ENCODE peak calls at places on chromosomes 13 and 19, in four cellular contexts. N is GM12865; D is activated naive CD8-positive, alpha-beta T cell treated with anti-CD3 and anti-CD28 coated beads, Interleukin-2, amount 50 U/mL, for 24 hours; R is stimulated activated CD4-positive, alpha-beta T cell treated with anti-CD3 and anti-CD28 coated beads, TNF-alpha, amount 100 ng/mL, for 1 hour. G is an unnamed sample.

GRCh38 chr19:19547674-19548345 is 9.7 kb downstream of the CILP2 start:
- DNase-seq in N (no peak), D (no peak), R (no peak), G (no peak)

GRCh38 chr13:91863699-91864098 is 465.3 kb downstream of the GPC5 start:
- DNase-seq in N (no peak), D (no peak), R (no peak), G (no peak)

GRCh38 chr13:74132152-74132767 is 1.9 kb downstream of the KLF12 start:
- DNase-seq in N (peak), D (no peak), R (no peak), G (no peak)

GRCh38 chr19:12750851-12751250 is 740 bp upstream of the BEST2 start:
- DNase-seq in N (no peak), D (no peak), R (no peak), G (no peak)

GRCh38 chr13:113951246-113951999 is 22.5 kb downstream of the C13orf46 start:
- DNase-seq in N (peak), D (peak), R (no peak), G (peak)

GRCh38 chr13:31209172-31209818 is 9.5 kb downstream of the B3GLCT start:
- DNase-seq in N (no peak), D (no peak), R (no peak), G (no peak)

GRCh38 chr19:13784731-13785452 is 10.4 kb upstream of the ZSWIM4 start:
- DNase-seq in N (peak), D (peak), R (peak), G (peak)

GRCh38 chr13:59468396-59468795 is 695.3 kb downstream of the DIAPH3 start:
- DNase-seq in N (no peak), D (no peak), R (no peak), G (no peak)

GRCh38 chr13:46648166-46648607 is 95.2 kb downstream of the LRCH1 start:
- DNase-seq in N (peak), D (no peak), R (no peak), G (no peak)

GRCh38 chr19:37933965-37934364 is 27.0 kb downstream of the SIPA1L3 start:
- DNase-seq in N (no peak), D (no peak), R (no peak), G (no peak)

GRCh38 chr13:26011996-26012688 is 39.7 kb downstream of the SHISA2 start:
- DNase-seq in N (no peak), D (peak), R (no peak), G (no peak)

GRCh38 chr13:113507564-113508210 is 17.2 kb upstream of the DCUN1D2 start:
- DNase-seq in N (no peak), D (no peak), R (no peak), G (no peak)

GRCh38 chr13:49693191-49693733 is 2.0 kb upstream of the EBPL start:
- DNase-seq in N (no peak), D (no peak), R (no peak), G (no peak)

GRCh38 chr19:13156968-13157882 is 7.0 kb downstream of the IER2 start:
- DNase-seq in N (peak), D (no peak), R (no peak), G (no peak)

GRCh38 chr13:75986818-75987217 is 350.7 kb downstream of the LMO7 start:
- DNase-seq in N (peak), D (no peak), R (no peak), G (no peak)

GRCh38 chr13:30031488-30031887 is 181.1 kb upstream of the UBL3 start:
- DNase-seq in N (no peak), D (no peak), R (no peak), G (no peak)

GRCh38 chr19:46349311-46349993 is 2.6 kb downstream of the PPP5C start:
- DNase-seq in N (peak), D (no peak), R (no peak), G (no peak)

GRCh38 chr19:3852614-3853254 is 16.1 kb downstream of the ZFR2 start:
- DNase-seq in N (peak), D (peak), R (no peak), G (no peak)

GRCh38 chr13:94548382-94549240 is 47.3 kb downstream of the TGDS start:
- DNase-seq in N (no peak), D (no peak), R (no peak), G (peak)

GRCh38 chr13:111575719-111576118 is 255.3 kb downstream of the TEX29 start:
- DNase-seq in N (no peak), D (no peak), R (no peak), G (no peak)

GRCh38 chr13:30997697-30998547 is 65.5 kb downstream of the TEX26 start:
- DNase-seq in N (no peak), D (no peak), R (no peak), G (no peak)

GRCh38 chr13:113406321-113407102 is 42.6 kb upstream of the GRTP1 start:
- DNase-seq in N (no peak), D (no peak), R (no peak), G (no peak)

GRCh38 chr13:111951982-111952565 is 114.9 kb upstream of the SOX1 start:
- DNase-seq in N (no peak), D (no peak), R (no peak), G (no peak)

GRCh38 chr13:100734194-100734720 is 59.7 kb upstream of the TMTC4 start:
- DNase-seq in N (no peak), D (no peak), R (no peak), G (no peak)

GRCh38 chr13:106533940-106534843 is 1.3 kb downstream of the EFNB2 start:
- DNase-seq in N (peak), D (peak), R (no peak), G (no peak)

GRCh38 chr13:104625196-104625595 is 1559.0 kb upstream of the SLC10A2 start:
- DNase-seq in N (no peak), D (no peak), R (no peak), G (no peak)

GRCh38 chr13:92991687-92992086 is 234.9 kb upstream of the GPC6 start:
- DNase-seq in N (no peak), D (no peak), R (no peak), G (no peak)

GRCh38 chr13:76921516-76921915 is 26.8 kb upstream of the ACOD1 start:
- DNase-seq in N (no peak), D (no peak), R (no peak), G (no peak)

G was measured in GM12892.